ENCODE peak calls at places on chromosomes 16 and 17, in four cellular contexts. H, Y, X and J are unnamed samples.

GRCh38 chr17:28524476-28525415 is 18.6 kb downstream of the FOXN1 start:
- DNase-seq in X (no peak), H (peak; percentile 16), Y (no peak), J (no peak)

GRCh38 chr17:38601539-38602351 is 4.0 kb downstream of the SRCIN1 start:
- DNase-seq in H (no peak), Y (no peak), X (no peak), J (no peak)

GRCh38 chr17:40456396-40456951 is 13.2 kb downstream of the IGFBP4 start:
- DNase-seq in H (no peak), X (no peak), Y (no peak), J (no peak)

GRCh38 chr16:21952040-21952792 is 945 bp upstream of the UQCRC2 start:
- DNase-seq in H (peak; percentile 25), Y (peak; percentile 77), X (peak; percentile 88), J (peak; percentile 78)

GRCh38 chr17:28368915-28369683 is 1.0 kb downstream of the VTN start:
- DNase-seq in Y (no peak), X (no peak), H (no peak), J (no peak)

GRCh38 chr17:45316271-45317112 is at the start of gene MAP3K14:
- DNase-seq in Y (peak; percentile 64), H (no peak), X (peak; percentile 77), J (no peak)

GRCh38 chr17:40857535-40857934 is 9.5 kb downstream of the KRT12 start:
- DNase-seq in Y (no peak), H (no peak), X (no peak), J (no peak)

GRCh38 chr16:19853973-19854876 is 30.4 kb downstream of the GPRC5B start:
- DNase-seq in Y (no peak), H (no peak), X (no peak), J (no peak)

GRCh38 chr16:79918916-79919315 is 318.4 kb upstream of the MAF start:
- DNase-seq in Y (no peak), X (no peak), H (no peak), J (no peak)

GRCh38 chr16:80744856-80745255 is 59.5 kb downstream of the CDYL2 start:
- DNase-seq in H (no peak), X (no peak), Y (no peak), J (no peak)

GRCh38 chr17:79192503-79193500 is 118.2 kb downstream of the ENGASE start:
- DNase-seq in X (peak; percentile 7), H (no peak), Y (peak; percentile 21), J (peak; percentile 9)

GRCh38 chr17:34369571-34369970 is 6.5 kb upstream of the CCL1 start:
- DNase-seq in X (no peak), H (no peak), Y (no peak), J (no peak)

GRCh38 chr16:24805484-24805883 is 40.3 kb upstream of the SLC5A11 start:
- DNase-seq in H (no peak), Y (no peak), X (no peak), J (no peak)

GRCh38 chr17:44827863-44828262 is 2.2 kb downstream of the GJC1 start:
- DNase-seq in Y (no peak), X (no peak), H (no peak), J (no peak)

GRCh38 chr17:40474419-40475002 is 26.9 kb downstream of the TNS4 start:
- DNase-seq in H (no peak), X (no peak), Y (no peak), J (no peak)

GRCh38 chr17:73308017-73308823 is 3.6 kb downstream of the CDC42EP4 start:
- DNase-seq in X (no peak), Y (no peak), H (no peak), J (no peak)

GRCh38 chr17:57040571-57040970 is 44.5 kb upstream of the AKAP1 start:
- DNase-seq in H (no peak), Y (no peak), X (no peak), J (no peak)

GRCh38 chr17:27106982-27107360 is 186.9 kb upstream of the WSB1 start:
- DNase-seq in X (no peak), H (no peak), Y (no peak), J (no peak)

GRCh38 chr16:24748242-24748641 is 18.8 kb downstream of the TNRC6A start:
- DNase-seq in X (no peak), Y (no peak), H (peak; percentile 83), J (no peak)

GRCh38 chr16:69925311-69925710 is 25.8 kb upstream of the CLEC18A start:
- DNase-seq in Y (no peak), X (no peak), H (no peak), J (no peak)

GRCh38 chr16:69928856-69929400 is 22.2 kb upstream of the CLEC18A start:
- DNase-seq in X (no peak), Y (no peak), H (no peak), J (no peak)

GRCh38 chr16:69926241-69926640 is 24.9 kb upstream of the CLEC18A start:
- DNase-seq in Y (no peak), X (no peak), H (no peak), J (no peak)

GRCh38 chr16:69929480-69929879 is 21.7 kb upstream of the CLEC18A start:
- DNase-seq in Y (no peak), X (no peak), H (no peak), J (no peak)

GRCh38 chr16:69927056-69927757 is 23.9 kb upstream of the CLEC18A start:
- DNase-seq in X (no peak), Y (no peak), H (peak; percentile 76), J (no peak)
- H3K4me3 ChIP-seq in X (no peak overlapping the region), Y (no peak overlapping the region), H (no peak overlapping the region), J (no peak overlapping the region)

GRCh38 chr16:66881964-66882508 is 1.7 kb downstream of the PDP2 start:
- DNase-seq in X (no peak), H (no peak), Y (no peak), J (no peak)

GRCh38 chr16:66881014-66881417 is 701 bp downstream of the PDP2 start:
- DNase-seq in Y (no peak), H (no peak), X (no peak), J (no peak)

GRCh38 chr16:66882702-66883101 is 2.4 kb downstream of the PDP2 start:
- DNase-seq in H (no peak), X (no peak), Y (no peak), J (no peak)

GRCh38 chr16:66880288-66881013 is at the start of gene PDP2:
- DNase-seq in H (peak; percentile 79), X (peak; percentile 95), Y (peak; percentile 91), J (peak; percentile 91)

DNA sequence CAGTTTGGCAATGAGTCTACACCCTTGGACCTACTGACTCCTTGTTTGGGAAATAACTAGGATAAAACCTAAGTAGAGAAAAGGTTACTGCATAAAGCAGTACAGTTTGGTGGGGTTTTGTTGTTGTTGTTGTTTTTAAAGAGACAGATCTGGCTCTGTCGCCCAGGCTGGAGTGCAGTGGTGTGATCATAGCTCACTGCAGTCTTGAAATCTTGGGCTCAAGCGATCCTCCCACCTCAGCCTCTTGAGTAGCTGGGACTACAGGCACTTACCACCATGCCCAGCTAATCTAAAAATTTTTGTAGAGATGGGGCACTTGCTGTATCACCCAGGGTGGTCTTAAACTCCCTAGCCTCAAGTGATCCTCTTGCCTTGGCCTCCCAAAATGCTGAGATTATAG is 1.2 kb downstream of the PDP2 start:
- DNase-seq in H (no peak), Y (no peak), X (no peak), J (no peak)
- H3K4me3 ChIP-seq in H (peak overlapping the region; percentile 90), Y (no peak overlapping the region), X (peak overlapping the region; percentile 38), J (peak overlapping the region; percentile 88)

DNA sequence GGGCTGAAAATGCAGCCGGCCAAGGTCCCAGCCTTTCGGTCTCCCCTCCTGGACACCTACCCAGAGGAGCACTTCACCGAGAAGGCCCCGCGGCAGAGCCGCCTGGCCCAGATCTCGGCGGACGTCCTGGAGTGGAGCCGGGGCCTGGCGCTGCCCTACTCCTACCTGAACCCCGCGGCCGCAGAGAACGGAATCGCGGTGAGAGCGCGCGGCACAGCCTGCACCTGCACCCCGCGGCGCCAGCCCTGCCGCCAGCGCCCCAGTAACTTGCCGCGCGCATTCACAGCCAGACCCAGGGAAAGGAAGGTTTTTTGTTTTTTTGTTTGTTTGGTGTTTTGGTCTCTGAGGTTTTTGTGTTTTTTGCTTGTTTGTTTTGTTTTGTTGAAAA is 15.2 kb downstream of the ALOX12B start:
- DNase-seq in Y (no peak), H (no peak), X (no peak), J (no peak)
- H3K4me3 ChIP-seq in Y (peak overlapping the region; percentile 45), H (no peak overlapping the region), X (no peak overlapping the region), J (no peak overlapping the region)

GRCh38 chr16:2459647-2460390 is at the start of gene TEDC2:
- DNase-seq in H (peak; percentile 72), Y (peak; percentile 98), X (peak; percentile 98), J (peak; percentile 92)
- H3K4me3 ChIP-seq in H (peak within 1 kb of the TSS; percentile 61), Y (peak within 1 kb of the TSS; percentile 54), X (peak within 1 kb of the TSS; percentile 51), J (peak within 1 kb of the TSS; percentile 71)

GRCh38 chr16:8864480-8864879 is 4.3 kb downstream of the CARHSP1 start:
- DNase-seq in Y (no peak), X (no peak), H (no peak), J (no peak)

GRCh38 chr16:8866884-8867482 is 1.8 kb downstream of the CARHSP1 start:
- DNase-seq in Y (no peak), X (no peak), H (no peak), J (no peak)

GRCh38 chr16:8863594-8864424 is 5.0 kb downstream of the CARHSP1 start:
- DNase-seq in X (no peak), Y (no peak), H (no peak), J (no peak)

GRCh38 chr16:8866118-8866883 is 2.5 kb downstream of the CARHSP1 start:
- DNase-seq in H (no peak), Y (no peak), X (no peak), J (no peak)

GRCh38 chr16:8865145-8865882 is 3.5 kb downstream of the CARHSP1 start:
- DNase-seq in H (no peak), Y (no peak), X (no peak), J (no peak)
- H3K4me3 ChIP-seq in H (no peak overlapping the region), Y (no peak overlapping the region), X (no peak overlapping the region), J (no peak overlapping the region)

GRCh38 chr16:65235339-65236177 is 113.7 kb upstream of the CDH11 start:
- DNase-seq in H (no peak), X (no peak), Y (no peak), J (no peak)
- H3K4me3 ChIP-seq in H (no peak overlapping the region), X (no peak overlapping the region), Y (no peak overlapping the region), J (no peak overlapping the region)